ENCODE peak calls at places on chromosome X, in four cellular contexts. R, A, Y and F are unnamed samples.

GRCh38 chrX:10501606-10502005 is 118.8 kb downstream of the MID1 start:
- DNase-seq in A (no peak), R (no peak), Y (no peak), F (no peak)

GRCh38 chrX:3990569-3990968 is 277.1 kb upstream of the PRKX start:
- DNase-seq in Y (no peak), R (no peak), A (peak), F (no peak)

GRCh38 chrX:110563276-110563675 is 204.6 kb downstream of the RTL9 start:
- DNase-seq in A (no peak), Y (no peak), R (no peak), F (no peak)

GRCh38 chrX:22433292-22434070 is 160.8 kb downstream of the CBLL2 start:
- DNase-seq in R (peak), Y (no peak), A (no peak), F (no peak)

GRCh38 chrX:83469551-83469950 is 38.5 kb upstream of the POU3F4 start:
- DNase-seq in A (peak), R (no peak), Y (no peak), F (peak)

GRCh38 chrX:20309796-20310195 is 43.1 kb upstream of the RPS6KA3 start:
- DNase-seq in Y (no peak), A (no peak), R (no peak), F (no peak)

GRCh38 chrX:121322159-121322558 is 274.7 kb downstream of the GLUD2 start:
- DNase-seq in Y (no peak), A (peak), R (no peak), F (no peak)

GRCh38 chrX:119605398-119605738 is 856 bp downstream of the NKRF start:
- DNase-seq in R (no peak), A (peak), Y (peak), F (no peak)

GRCh38 chrX:122739770-122740169 is 444.3 kb upstream of the GRIA3 start:
- DNase-seq in R (no peak), A (no peak), Y (no peak), F (no peak)

GRCh38 chrX:65985922-65986588 is 53.8 kb downstream of the VSIG4 start:
- DNase-seq in A (peak), R (no peak), Y (peak), F (peak)

GRCh38 chrX:9367437-9367836 is 97.4 kb upstream of the TBL1X start:
- DNase-seq in Y (no peak), R (no peak), A (no peak), F (no peak)

GRCh38 chrX:20330545-20330944 is 63.8 kb upstream of the RPS6KA3 start:
- DNase-seq in A (no peak), Y (no peak), R (no peak), F (no peak)

GRCh38 chrX:46574941-46575381 is 1.4 kb downstream of the CHST7 start:
- DNase-seq in R (no peak), A (no peak), Y (no peak), F (peak)

GRCh38 chrX:24245201-24245600 is 68.7 kb downstream of the SUPT20HL2 start:
- DNase-seq in Y (no peak), A (no peak), R (no peak), F (no peak)

GRCh38 chrX:27966955-27967354 is 14.3 kb downstream of the DCAF8L1 start:
- DNase-seq in R (no peak), Y (no peak), A (no peak), F (no peak)

GRCh38 chrX:148298737-148299136 is 201.7 kb upstream of the AFF2 start:
- DNase-seq in R (no peak), A (peak), Y (no peak), F (no peak)

GRCh38 chrX:50680990-50681389 is 133.0 kb downstream of the SHROOM4 start:
- DNase-seq in A (no peak), Y (no peak), R (no peak), F (peak)

GRCh38 chrX:39907964-39908616 is 189.7 kb downstream of the BCOR start:
- DNase-seq in A (peak), Y (peak), R (peak), F (peak)

GRCh38 chrX:137988470-137988869 is 422.5 kb downstream of the ZIC3 start:
- DNase-seq in R (no peak), A (no peak), Y (no peak), F (no peak)

GRCh38 chrX:145729635-145730034 is 88.0 kb upstream of the SLITRK2 start:
- DNase-seq in Y (no peak), R (no peak), A (no peak), F (no peak)

GRCh38 chrX:8084023-8084422 is 87.0 kb downstream of the VCX2 start:
- DNase-seq in R (no peak), Y (no peak), A (no peak), F (no peak)

GRCh38 chrX:103845165-103845653 is 13.2 kb upstream of the RAB9B start:
- DNase-seq in R (peak), Y (peak), A (peak), F (peak)

GRCh38 chrX:41144873-41145272 is 59.6 kb downstream of the USP9X start:
- DNase-seq in A (no peak), Y (no peak), R (no peak), F (no peak)

GRCh38 chrX:79270401-79270800 is 96.7 kb downstream of the ITM2A start:
- DNase-seq in A (peak), Y (peak), R (no peak), F (peak)

GRCh38 chrX:27276751-27277150 is 186.4 kb downstream of the PPP4R3C start:
- DNase-seq in A (no peak), Y (no peak), R (no peak), F (no peak)

GRCh38 chrX:136200466-136200865 is 50.7 kb downstream of the MAP7D3 start:
- DNase-seq in R (no peak), A (peak), Y (no peak), F (peak)

GRCh38 chrX:103918050-103918449 is 44.4 kb upstream of the TMSB15B start:
- DNase-seq in A (peak), R (peak), Y (peak), F (peak)

GRCh38 chrX:12956704-12957541 is 18.0 kb upstream of the TMSB4X start:
- DNase-seq in Y (no peak), R (no peak), A (peak), F (peak)

GRCh38 chrX:30702736-30703135 is 49.5 kb downstream of the GK start:
- DNase-seq in R (no peak), A (no peak), Y (no peak), F (no peak)

GRCh38 chrX:119236599-119237525 is 777 bp downstream of the PGRMC1 start:
- DNase-seq in R (peak), A (peak), Y (peak), F (peak)

GRCh38 chrX:68936608-68937007 is 107.8 kb downstream of the EFNB1 start:
- DNase-seq in A (no peak), R (peak), Y (no peak), F (no peak)

GRCh38 chrX:97787849-97788248 is 904.1 kb downstream of the RPA4 start:
- DNase-seq in Y (no peak), A (peak), R (no peak), F (peak)

GRCh38 chrX:138191998-138192397 is 519.5 kb downstream of the FGF13 start:
- DNase-seq in R (no peak), A (peak), Y (no peak), F (peak)

GRCh38 chrX:57241967-57242366 is 44.5 kb upstream of the FAAH2 start:
- DNase-seq in R (no peak), A (no peak), Y (no peak), F (no peak)

GRCh38 chrX:111244238-111244750 is 26.0 kb downstream of the CAPN6 start:
- DNase-seq in R (no peak), Y (no peak), A (peak), F (peak)

GRCh38 chrX:11688201-11688600 is 22.5 kb upstream of the ARHGAP6 start:
- DNase-seq in R (no peak), A (no peak), Y (no peak), F (no peak)

GRCh38 chrX:103240155-103240554 is 14.8 kb downstream of the TCEAL8 start:
- DNase-seq in R (no peak), A (no peak), Y (no peak), F (no peak)

DNA sequence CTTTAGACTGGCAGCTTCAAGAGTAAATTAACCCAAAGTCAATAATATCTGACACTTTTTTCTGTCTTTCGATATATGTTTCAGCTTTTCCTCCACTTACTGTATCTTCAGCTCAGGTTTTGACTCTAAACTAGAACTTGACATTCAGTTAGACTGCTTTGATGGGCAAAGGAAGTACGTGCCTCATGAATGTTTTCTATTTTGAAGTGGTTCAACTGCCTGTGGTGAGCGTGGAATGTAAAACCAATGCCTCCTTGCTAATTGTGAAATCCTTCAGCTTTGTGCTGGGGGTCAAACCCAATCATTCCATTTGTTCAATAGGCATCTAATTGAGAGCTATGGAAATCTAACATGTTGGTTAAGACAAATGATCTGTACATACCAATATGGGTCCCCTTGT is 857.0 kb upstream of the HTR2C start:
- DNase-seq in A (no peak), Y (no peak), R (no peak), F (no peak)
- H3K4me3 ChIP-seq in A (no peak), Y (no peak), R (no peak), F (no peak)

DNA sequence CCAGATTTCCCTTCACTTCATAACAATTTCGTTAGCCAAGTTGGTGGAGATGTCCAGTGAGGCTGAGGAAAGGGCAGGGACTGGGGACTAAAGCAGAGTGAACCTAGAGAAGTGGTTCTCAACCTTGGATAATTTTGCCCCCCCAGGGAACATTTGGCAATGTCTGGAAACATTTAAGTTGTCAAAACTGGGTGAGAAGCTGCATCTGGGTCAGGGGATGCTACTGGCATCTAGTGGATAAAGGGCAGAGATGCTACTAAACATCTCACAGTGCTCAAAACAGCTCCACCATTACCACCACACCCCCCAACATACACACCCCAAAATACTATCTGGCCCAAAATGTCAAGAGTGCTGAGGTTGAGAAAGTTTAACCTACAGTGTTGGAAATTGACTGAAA is 32.0 kb upstream of the FGF16 start:
- DNase-seq in Y (no peak), R (no peak), A (peak), F (no peak)
- TF ChIP-seq CTCF in Y (no peak), R (no peak), A (peak), F (no peak)

GRCh38 chrX:133054761-133055385 is 42.0 kb downstream of the USP26 start:
- DNase-seq in Y (no peak), A (no peak), R (no peak), F (no peak)

GRCh38 chrX:133048751-133049150 is 48.2 kb downstream of the USP26 start:
- DNase-seq in R (no peak), Y (no peak), A (no peak), F (no peak)

GRCh38 chrX:133056341-133056740 is 40.6 kb downstream of the USP26 start:
- DNase-seq in A (no peak), Y (no peak), R (no peak), F (no peak)

GRCh38 chrX:133053854-133054565 is 42.9 kb downstream of the USP26 start:
- DNase-seq in Y (no peak), A (no peak), R (no peak), F (no peak)
- H3K4me3 ChIP-seq in Y (no peak), A (no peak), R (no peak), F (no peak)

GRCh38 chrX:107729558-107730297 is 45.9 kb downstream of the TSC22D3 start:
- DNase-seq in A (no peak), R (no peak), Y (peak), F (peak)
- TF ChIP-seq CTCF in A (no peak), R (no peak), Y (no peak), F (no peak)

GRCh38 chrX:48466696-48467095 is 3.4 kb downstream of the SLC38A5 start:
- DNase-seq in R (no peak), A (peak), Y (no peak), F (peak)

GRCh38 chrX:48468247-48468671 is 1.8 kb downstream of the SLC38A5 start:
- DNase-seq in Y (no peak), R (peak), A (peak), F (peak)

GRCh38 chrX:48468693-48469691 is 1.1 kb downstream of the SLC38A5 start:
- DNase-seq in Y (no peak), R (peak), A (peak), F (peak)

GRCh38 chrX:48465336-48465933 is 4.6 kb downstream of the SLC38A5 start:
- DNase-seq in A (no peak), R (no peak), Y (no peak), F (no peak)

GRCh38 chrX:48467331-48467761 is 2.7 kb downstream of the SLC38A5 start:
- DNase-seq in A (no peak), R (no peak), Y (no peak), F (no peak)
- H3K4me3 ChIP-seq in A (peak), R (no peak), Y (no peak), F (peak)